ENCODE peak calls at places on chromosomes 5 and 9, in six cellular contexts. K is cardiac muscle cell, P is astrocyte of the spinal cord, L is astrocyte of the cerebellum, O is activated B cell treated with CpG ODN at 0.5 μM for 24 hours, R is IMR-90. Q is an unnamed sample.

GRCh38 chr5:149611327-149611726 is 30.0 kb downstream of the ARHGEF37 start:
- DNase-seq in K (peak), P (peak), L (peak), O (no peak), R (peak), Q (no peak)

GRCh38 chr5:150703767-150704166 is 2.9 kb upstream of the RBM22 start:
- DNase-seq in K (peak), P (no peak), L (no peak), O (no peak), R (peak), Q (no peak)

GRCh38 chr9:34412336-34412735 is 35.6 kb upstream of the MYORG start:
- DNase-seq in K (no peak), P (no peak), L (no peak), O (no peak), R (no peak), Q (no peak)

GRCh38 chr5:172451771-172452197 is 2.5 kb downstream of the SH3PXD2B start:
- DNase-seq in K (peak), P (peak), L (peak), O (no peak), R (peak), Q (no peak)

GRCh38 chr9:18490591-18491370 is 16.8 kb downstream of the ADAMTSL1 start:
- DNase-seq in K (peak), P (peak), L (peak), O (no peak), R (peak), Q (no peak)

GRCh38 chr9:2228132-2228531 is 213.0 kb downstream of the SMARCA2 start:
- DNase-seq in K (peak), P (no peak), L (no peak), O (no peak), R (no peak), Q (no peak)

GRCh38 chr5:69477170-69477569 is 15.4 kb upstream of the OCLN start:
- DNase-seq in K (peak), P (no peak), L (no peak), O (no peak), R (no peak), Q (no peak)

GRCh38 chr5:34007116-34007674 is 655 bp downstream of the AMACR start:
- DNase-seq in K (peak), P (peak), L (no peak), O (no peak), R (no peak), Q (no peak)

GRCh38 chr5:148970228-148970627 is 92.6 kb downstream of the SH3TC2 start:
- DNase-seq in K (no peak), P (peak), L (peak), O (no peak), R (no peak), Q (peak)

GRCh38 chr9:80899208-80899607 is 790.1 kb downstream of the TLE1 start:
- DNase-seq in K (peak), P (peak), L (peak), O (no peak), R (peak), Q (no peak)

GRCh38 chr9:14769235-14769580 is 46.7 kb upstream of the CER1 start:
- DNase-seq in K (peak), P (peak), L (peak), O (no peak), R (peak), Q (no peak)
- TF ChIP-seq CTCF in K (peak), P (peak), L (peak), O (no peak), R (no peak), Q (peak)

DNA sequence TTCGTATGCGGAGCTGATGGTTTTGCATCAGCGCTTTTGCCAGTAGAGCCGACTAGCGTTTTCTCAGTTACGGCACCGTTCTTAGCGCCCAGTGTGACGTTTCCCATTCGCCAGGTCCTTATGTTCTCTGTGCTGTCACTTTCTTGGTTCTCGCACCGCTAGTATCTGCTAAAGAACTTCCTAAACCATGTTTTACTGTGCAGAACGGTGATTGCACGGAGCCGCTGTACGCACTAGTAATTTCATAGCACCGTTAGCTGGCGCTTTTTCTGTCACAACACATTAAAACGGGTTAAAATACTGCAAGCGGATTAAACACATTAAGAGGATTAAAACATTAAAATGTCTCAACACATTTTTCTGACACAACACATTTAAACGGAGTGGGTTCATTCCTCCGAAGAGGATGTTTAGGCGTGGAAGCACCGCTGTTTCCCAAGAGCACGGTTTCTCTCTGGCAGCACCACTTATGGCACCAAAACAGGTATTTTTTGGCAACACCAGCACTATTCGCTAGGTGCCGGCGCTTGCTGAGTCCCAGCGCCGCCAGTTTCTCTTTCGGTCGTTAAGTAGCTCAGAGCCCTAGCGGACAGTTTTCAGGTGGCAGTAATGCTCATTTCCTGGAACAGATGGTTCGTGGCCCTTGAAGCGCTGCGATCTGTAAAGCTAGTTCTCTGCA is 20.4 kb downstream of the ANXA2R start:
- DNase-seq in K (peak), P (peak), L (peak), O (peak), R (peak), Q (peak)
- TF ChIP-seq CTCF in K (peak), P (peak), L (peak), O (no peak), R (peak), Q (peak)

GRCh38 chr5:167582263-167582662 is 709.2 kb upstream of the WWC1 start:
- DNase-seq in K (peak), P (peak), L (peak), O (no peak), R (peak), Q (no peak)
- TF ChIP-seq CTCF in K (peak), P (peak), L (no peak), O (no peak), R (peak), Q (no peak)

GRCh38 chr5:9977070-9977469 is 272.6 kb downstream of the ATPSCKMT start:
- DNase-seq in K (no peak), P (no peak), L (no peak), O (no peak), R (no peak), Q (no peak)
- TF ChIP-seq CTCF in K (no peak), P (no peak), L (no peak), O (no peak), R (no peak), Q (no peak)

DNA sequence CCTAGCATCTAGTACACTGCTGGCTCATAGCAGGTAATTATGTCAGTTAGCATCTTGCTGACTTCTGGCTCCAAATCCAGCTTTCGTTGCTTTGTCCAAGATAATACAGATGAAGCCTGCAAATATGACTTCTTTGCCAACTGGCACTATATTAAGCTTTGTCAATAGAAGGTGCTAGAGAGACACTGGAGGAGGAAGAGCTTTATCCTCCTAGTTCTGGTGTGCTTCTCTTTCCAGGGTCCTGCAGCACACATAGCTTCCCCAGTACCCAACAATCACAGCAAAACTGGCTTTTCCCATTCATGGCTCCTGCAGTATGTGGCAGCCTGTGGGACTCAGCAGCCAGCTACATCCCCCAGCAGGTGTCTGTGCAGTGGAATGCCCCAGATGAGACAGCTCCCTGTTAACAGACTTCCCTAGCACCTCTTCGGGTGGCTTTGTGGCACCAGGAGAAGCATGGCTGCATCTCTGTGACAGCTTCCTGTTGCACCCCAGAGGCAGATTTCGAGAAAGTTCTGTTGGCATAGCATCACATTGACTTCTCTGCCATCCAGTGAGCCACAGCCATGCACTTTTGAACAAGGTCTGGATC is 147.8 kb downstream of the OXCT1 start:
- DNase-seq in K (peak), P (peak), L (no peak), O (no peak), R (peak), Q (no peak)
- TF ChIP-seq CTCF in K (peak), P (peak), L (peak), O (no peak), R (peak), Q (no peak)

GRCh38 chr5:144335561-144335960 is 164.9 kb downstream of the KCTD16 start:
- DNase-seq in K (no peak), P (no peak), L (no peak), O (no peak), R (no peak), Q (no peak)

GRCh38 chr5:144333336-144333920 is 162.8 kb downstream of the KCTD16 start:
- DNase-seq in K (no peak), P (peak), L (peak), O (no peak), R (peak), Q (no peak)

GRCh38 chr5:144331361-144331760 is 160.7 kb downstream of the KCTD16 start:
- DNase-seq in K (no peak), P (no peak), L (no peak), O (no peak), R (no peak), Q (no peak)

GRCh38 chr5:144328980-144329379 is 158.3 kb downstream of the KCTD16 start:
- DNase-seq in K (no peak), P (no peak), L (no peak), O (no peak), R (no peak), Q (no peak)

GRCh38 chr5:144332265-144332664 is 161.6 kb downstream of the KCTD16 start:
- DNase-seq in K (no peak), P (no peak), L (no peak), O (no peak), R (peak), Q (no peak)
- TF ChIP-seq CTCF in K (no peak), P (peak), L (no peak), O (no peak), R (peak), Q (no peak)

DNA sequence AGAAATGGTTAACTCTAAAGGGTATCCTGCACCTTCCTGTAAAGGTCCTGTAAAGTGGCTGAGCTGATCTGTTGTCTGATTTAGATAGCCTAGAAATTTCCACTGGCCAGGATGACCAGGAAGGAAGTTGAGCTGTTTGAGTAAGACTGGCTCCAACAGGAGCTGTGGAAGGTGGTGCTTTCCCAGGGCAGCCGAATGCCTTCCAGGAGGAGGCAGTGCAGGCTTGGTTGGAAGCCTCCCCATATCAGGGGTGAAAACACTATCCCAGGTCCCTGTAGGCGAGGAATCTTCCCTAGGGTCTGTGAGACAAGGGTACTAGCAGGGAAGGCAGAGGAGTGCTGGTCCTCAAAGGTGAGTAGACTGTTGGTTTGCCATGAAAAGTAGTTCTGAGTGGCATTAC is 98.4 kb downstream of the LIX1 start:
- DNase-seq in K (peak), P (no peak), L (no peak), O (no peak), R (peak), Q (no peak)
- TF ChIP-seq CTCF in K (peak), P (peak), L (no peak), O (no peak), R (peak), Q (peak)

Q was measured in gastrocnemius medialis.